ENCODE peak calls at places on chromosomes 2 and 18, in eight cellular contexts. Z is T-helper 1 cell; D is heart left ventricle; C is CD4-positive, alpha-beta T cell; U is HTR-8/SVneo; X is cardiac septum; R is IMR-90; G is C1 segment of cervical spinal cord. K is an unnamed sample.

GRCh38 chr2:142843731-142844130 is 33.7 kb upstream of the KYNU start:
- DNase-seq in C (no peak), Z (no peak), U (no peak), R (no peak), X (no peak), G (no peak), D (no peak), K (no peak)

GRCh38 chr2:148645925-148646559 is 1.5 kb downstream of the EPC2 start:
- DNase-seq in R (peak), G (no peak), D (peak), U (peak), C (peak), Z (peak), X (no peak), K (peak)

GRCh38 chr2:124911560-124911959 is 886.5 kb downstream of the CNTNAP5 start:
- DNase-seq in G (no peak), C (no peak), Z (no peak), U (no peak), X (no peak), R (peak), D (no peak), K (no peak)

GRCh38 chr2:193502363-193503035 is 1307.8 kb upstream of the TMEFF2 start:
- DNase-seq in X (no peak), G (no peak), Z (no peak), D (no peak), C (no peak), R (no peak), U (no peak), K (no peak)

GRCh38 chr2:112055833-112056625 is 960 bp downstream of the TMEM87B start:
- DNase-seq in X (peak), D (peak), C (no peak), U (peak), R (peak), G (no peak), Z (peak), K (peak)

GRCh38 chr2:241214766-241215165 is 26.3 kb downstream of the ANO7 start:
- DNase-seq in U (no peak), C (no peak), D (no peak), G (no peak), X (no peak), Z (no peak), R (no peak), K (no peak)

GRCh38 chr2:54122939-54123338 is 7.5 kb downstream of the ACYP2 start:
- DNase-seq in R (peak), D (peak), U (peak), X (no peak), Z (no peak), C (no peak), G (no peak), K (no peak)

GRCh38 chr18:76446321-76446720 is 48.7 kb downstream of the ZNF516 start:
- DNase-seq in Z (no peak), X (no peak), R (no peak), C (no peak), U (no peak), D (peak), G (no peak), K (no peak)

GRCh38 chr2:96140941-96141623 is 2.8 kb upstream of the ASTL start:
- DNase-seq in U (no peak), R (no peak), X (no peak), Z (no peak), G (no peak), D (no peak), C (no peak), K (no peak)

GRCh38 chr2:210399440-210400041 is 77.0 kb downstream of the LANCL1 start:
- DNase-seq in X (no peak), R (peak), C (no peak), D (no peak), G (no peak), U (no peak), Z (no peak), K (no peak)

GRCh38 chr2:83365476-83365875 is 1093.6 kb downstream of the SUCLG1 start:
- DNase-seq in X (no peak), D (no peak), Z (no peak), G (no peak), R (no peak), U (no peak), C (no peak), K (no peak)

GRCh38 chr2:97889156-97889555 is 106.6 kb downstream of the TMEM131 start:
- DNase-seq in R (no peak), Z (no peak), C (no peak), X (no peak), U (no peak), D (no peak), G (no peak), K (no peak)

GRCh38 chr2:74558284-74559230 is 4.0 kb downstream of the DOK1 start:
- DNase-seq in D (no peak), U (no peak), X (no peak), C (no peak), R (no peak), Z (no peak), G (no peak), K (no peak)

GRCh38 chr2:198782734-198783133 is 675.0 kb downstream of the SATB2 start:
- DNase-seq in D (no peak), C (no peak), R (no peak), G (no peak), U (no peak), X (no peak), Z (no peak), K (no peak)

GRCh38 chr2:237090906-237091305 is 5.2 kb downstream of the COPS8 start:
- DNase-seq in C (no peak), R (peak), G (no peak), Z (no peak), X (no peak), D (no peak), U (no peak), K (no peak)

GRCh38 chr2:64325852-64326577 is 127.9 kb upstream of the LGALSL start:
- DNase-seq in G (no peak), Z (peak), X (no peak), C (no peak), R (no peak), D (no peak), U (no peak), K (no peak)

GRCh38 chr2:192011196-192011595 is 164.3 kb upstream of the CAVIN2 start:
- DNase-seq in D (no peak), R (peak), G (no peak), Z (no peak), X (no peak), C (no peak), U (no peak), K (no peak)

GRCh38 chr2:68908392-68908970 is 37.3 kb upstream of the BMP10 start:
- DNase-seq in Z (peak), G (no peak), R (peak), U (no peak), C (peak), D (peak), X (peak), K (peak)

GRCh38 chr18:69936191-69936558 is 11.5 kb downstream of the CD226 start:
- DNase-seq in C (no peak), X (no peak), U (no peak), R (no peak), D (no peak), Z (no peak), G (no peak), K (no peak)

GRCh38 chr2:160269365-160269764 is 69.3 kb upstream of the ITGB6 start:
- DNase-seq in Z (no peak), G (no peak), U (no peak), X (no peak), C (no peak), R (no peak), D (no peak), K (peak)

GRCh38 chr2:156380117-156380645 is 47.7 kb upstream of the NR4A2 start:
- DNase-seq in Z (no peak), C (no peak), U (no peak), G (no peak), D (no peak), R (no peak), X (no peak), K (no peak)

GRCh38 chr18:34976899-34977786 is 64.1 kb upstream of the MAPRE2 start:
- DNase-seq in Z (peak), R (peak), X (peak), G (peak), C (peak), U (no peak), D (peak), K (peak)

GRCh38 chr2:108626993-108627392 is 92.3 kb upstream of the RANBP2 start:
- DNase-seq in C (no peak), U (no peak), R (peak), X (no peak), G (no peak), D (no peak), Z (no peak), K (no peak)

GRCh38 chr2:209834767-209835166 is 63.1 kb downstream of the UNC80 start:
- DNase-seq in U (no peak), R (no peak), X (no peak), C (no peak), Z (no peak), G (no peak), D (no peak), K (no peak)

GRCh38 chr2:97966545-97967215 is 29.1 kb downstream of the TMEM131 start:
- DNase-seq in D (no peak), R (peak), X (no peak), C (no peak), Z (no peak), U (no peak), G (no peak), K (no peak)

GRCh38 chr2:150606380-150607060 is 119.1 kb upstream of the RND3 start:
- DNase-seq in U (no peak), C (no peak), Z (no peak), D (no peak), X (no peak), G (no peak), R (peak), K (no peak)

GRCh38 chr2:241135737-241136136 is 13.5 kb downstream of the PASK start:
- DNase-seq in D (no peak), U (no peak), Z (no peak), R (no peak), X (no peak), G (no peak), C (no peak), K (no peak)

GRCh38 chr2:176088048-176088936 is 4.2 kb upstream of the HOXD13 start:
- DNase-seq in Z (no peak), U (peak), G (peak), D (no peak), R (peak), X (peak), C (peak), K (no peak)

GRCh38 chr18:51666717-51667320 is 469.3 kb upstream of the MEX3C start:
- DNase-seq in X (peak), G (peak), C (no peak), D (peak), R (no peak), U (no peak), Z (no peak), K (no peak)

GRCh38 chr2:99376254-99376864 is 39.2 kb downstream of the EIF5B start:
- DNase-seq in Z (no peak), G (no peak), D (no peak), C (no peak), X (no peak), R (no peak), U (no peak), K (no peak)

GRCh38 chr2:36356990-36357505 is 1.5 kb downstream of the CRIM1 start:
- DNase-seq in U (no peak), R (peak), C (no peak), Z (no peak), D (peak), X (no peak), G (no peak), K (peak)

GRCh38 chr2:60998628-60999545 is 18.6 kb upstream of the PEX13 start:
- DNase-seq in U (peak), C (no peak), Z (no peak), D (no peak), G (no peak), X (no peak), R (peak), K (no peak)

GRCh38 chr2:96642564-96643350 is at the start of gene FER1L5:
- DNase-seq in G (no peak), U (peak), C (no peak), X (no peak), D (peak), R (peak), Z (no peak), K (no peak)

GRCh38 chr18:12014521-12014920 is 33.2 kb downstream of the IMPA2 start:
- DNase-seq in C (no peak), D (no peak), X (no peak), U (no peak), G (no peak), R (no peak), Z (no peak), K (no peak)

K was measured in lung.